ENCODE peak calls at places on chromosomes 1 and 21, in five cellular contexts. E, C, O, I and H are unnamed samples.

GRCh38 chr1:85571830-85572229 is 8.7 kb upstream of the CCN1 start:
- DNase-seq in O (no peak), C (no peak), E (no peak), I (no peak), H (peak)

GRCh38 chr1:190154744-190155143 is 322.9 kb downstream of the BRINP3 start:
- DNase-seq in I (no peak), C (no peak), E (no peak), O (no peak), H (no peak)

GRCh38 chr1:32998009-32998555 is 33.5 kb upstream of the RNF19B start:
- DNase-seq in I (no peak), O (no peak), C (no peak), E (peak), H (no peak)

GRCh38 chr1:185704181-185704580 is 30.0 kb upstream of the HMCN1 start:
- DNase-seq in O (no peak), C (no peak), I (no peak), E (peak), H (no peak)

GRCh38 chr1:48061162-48062136 is 64.3 kb upstream of the TRABD2B start:
- DNase-seq in I (no peak), O (no peak), E (peak), C (peak), H (no peak)

GRCh38 chr1:190540366-190540765 is 62.7 kb upstream of the BRINP3 start:
- DNase-seq in C (no peak), O (no peak), I (no peak), E (no peak), H (no peak)

GRCh38 chr1:17423781-17424245 is 15.7 kb downstream of the RCC2 start:
- DNase-seq in E (peak), I (no peak), O (no peak), C (peak), H (no peak)

GRCh38 chr1:47687618-47687940 is 249.7 kb downstream of the FOXD2 start:
- DNase-seq in E (no peak), O (no peak), C (no peak), I (no peak), H (peak)

GRCh38 chr1:43853161-43853921 is 80.3 kb upstream of the ARTN start:
- DNase-seq in C (peak), E (peak), I (peak), O (peak), H (no peak)

GRCh38 chr1:106681939-106682522 is 374.4 kb upstream of the PRMT6 start:
- DNase-seq in E (no peak), I (no peak), O (no peak), C (no peak), H (no peak)

GRCh38 chr1:30478288-30478687 is 245.1 kb downstream of the MATN1 start:
- DNase-seq in E (no peak), I (no peak), C (no peak), O (no peak), H (peak)

GRCh38 chr1:93681095-93681548 is 515 bp downstream of the BCAR3 start:
- DNase-seq in I (no peak), C (peak), O (no peak), E (no peak), H (no peak)

GRCh38 chr1:11800391-11800755 is 5.4 kb downstream of the MTHFR start:
- DNase-seq in I (no peak), O (no peak), C (no peak), E (no peak), H (no peak)

GRCh38 chr1:98090351-98090750 is 169.5 kb upstream of the DPYD start:
- DNase-seq in I (no peak), O (no peak), E (no peak), C (no peak), H (no peak)

GRCh38 chr1:17653728-17654351 is 101.3 kb upstream of the ACTL8 start:
- DNase-seq in E (peak), I (peak), C (peak), O (no peak), H (no peak)

GRCh38 chr21:32794643-32795042 is 23.1 kb upstream of the PAXBP1 start:
- DNase-seq in E (peak), I (no peak), O (no peak), C (no peak), H (no peak)

GRCh38 chr1:57222307-57222706 is 201.6 kb downstream of the DAB1 start:
- DNase-seq in C (no peak), E (no peak), O (no peak), I (no peak), H (no peak)

GRCh38 chr1:234722904-234723588 is 113.1 kb upstream of the IRF2BP2 start:
- DNase-seq in E (peak), O (no peak), I (peak), C (peak), H (peak)

GRCh38 chr1:185426761-185427698 is 110.0 kb upstream of the IVNS1ABP start:
- DNase-seq in I (no peak), E (peak), C (peak), O (peak), H (no peak)

GRCh38 chr1:165449121-165449520 is 4.2 kb upstream of the RXRG start:
- DNase-seq in O (no peak), I (no peak), C (no peak), E (no peak), H (no peak)

GRCh38 chr1:211259596-211260126 is 495 bp downstream of the RCOR3 start:
- DNase-seq in C (peak), I (peak), O (no peak), E (peak), H (no peak)

GRCh38 chr1:211352985-211353515 is 26.4 kb downstream of the TRAF5 start:
- DNase-seq in E (no peak), I (no peak), C (no peak), O (no peak), H (no peak)

GRCh38 chr1:1623181-1623630 is 7.9 kb downstream of the MIB2 start:
- DNase-seq in I (peak), O (no peak), E (no peak), C (peak), H (no peak)

GRCh38 chr1:22158654-22159053 is 15.8 kb upstream of the WNT4 start:
- DNase-seq in O (no peak), C (no peak), E (no peak), I (no peak), H (no peak)

GRCh38 chr1:37438971-37439671 is 35.3 kb upstream of the ZC3H12A start:
- DNase-seq in C (no peak), I (no peak), E (no peak), O (no peak), H (no peak)

GRCh38 chr1:205772607-205773032 is 2.7 kb downstream of the RAB29 start:
- DNase-seq in E (no peak), C (no peak), I (no peak), O (no peak), H (no peak)

GRCh38 chr21:16241500-16241963 is 511.8 kb downstream of the USP25 start:
- DNase-seq in C (no peak), I (no peak), E (peak), O (peak), H (no peak)

GRCh38 chr1:110187139-110187890 is 22.8 kb upstream of the KCNC4 start:
- DNase-seq in E (peak), I (no peak), C (peak), O (no peak), H (no peak)

GRCh38 chr1:240149488-240150094 is 57.9 kb downstream of the FMN2 start:
- DNase-seq in C (no peak), I (no peak), O (peak), E (peak), H (no peak)